ENCODE peak calls at places on chromosomes 3 and 15, in four cellular contexts. O, B, X and W are unnamed samples.
A peak's percentile ranks its signal among the peaks of the same experiment; 100 is the strongest.

GRCh38 chr3:185711255-185711870 is 113.5 kb downstream of the IGF2BP2 start:
- DNase-seq in O (no peak), B (no peak), X (no peak), W (no peak)

GRCh38 chr3:60277376-60277800 is 973.9 kb downstream of the FHIT start:
- DNase-seq in X (no peak), O (no peak), B (no peak), W (no peak)

GRCh38 chr15:28969511-28970085 is 83.8 kb downstream of the APBA2 start:
- DNase-seq in O (no peak), X (no peak), B (no peak), W (no peak)

GRCh38 chr3:9045399-9045798 is 82.1 kb upstream of the RAD18 start:
- DNase-seq in O (no peak), B (no peak), X (no peak), W (no peak)

GRCh38 chr3:104907507-104907906 is 459.2 kb upstream of the ALCAM start:
- DNase-seq in O (no peak), B (no peak), X (no peak), W (no peak)

GRCh38 chr3:69806735-69807438 is 67.6 kb downstream of the MITF start:
- DNase-seq in X (no peak), B (no peak), O (no peak), W (no peak)

GRCh38 chr3:33278106-33278672 is 947 bp downstream of the FBXL2 start:
- DNase-seq in B (no peak), O (no peak), X (no peak), W (no peak)

GRCh38 chr3:65342084-65342683 is 654.4 kb upstream of the ADAMTS9 start:
- DNase-seq in X (no peak), B (no peak), O (no peak), W (no peak)

GRCh38 chr3:49534581-49535495 is 19.4 kb upstream of the BSN start:
- DNase-seq in X (no peak), O (peak; percentile 32), B (no peak), W (no peak)

GRCh38 chr15:25056484-25057429 is 102.0 kb downstream of the SNRPN start:
- DNase-seq in X (no peak), B (peak; percentile 11), O (no peak), W (no peak)

GRCh38 chr15:26615188-26615926 is 157.5 kb downstream of the GABRB3 start:
- DNase-seq in X (no peak), O (no peak), B (no peak), W (no peak)

GRCh38 chr15:40415226-40415625 is 9.6 kb downstream of the IVD start:
- DNase-seq in B (no peak), O (no peak), X (no peak), W (no peak)

GRCh38 chr15:66880380-66881155 is 178.5 kb downstream of the SMAD6 start:
- DNase-seq in O (no peak), X (no peak), B (no peak), W (peak; percentile 30)

GRCh38 chr3:133832802-133833144 is 27.2 kb downstream of the SRPRB start:
- DNase-seq in X (no peak), B (no peak), O (no peak), W (no peak)

GRCh38 chr3:194984624-194985023 is 286.3 kb downstream of the XXYLT1 start:
- DNase-seq in X (no peak), B (no peak), O (no peak), W (no peak)

GRCh38 chr3:127799476-127800222 is 22.7 kb downstream of the MGLL start:
- DNase-seq in B (no peak), O (no peak), X (no peak), W (no peak)

GRCh38 chr3:62051506-62051905 is 321.8 kb downstream of the FEZF2 start:
- DNase-seq in X (no peak), O (no peak), B (no peak), W (no peak)

GRCh38 chr3:111315911-111316310 is 226.1 kb upstream of the CD96 start:
- DNase-seq in O (no peak), X (no peak), B (no peak), W (no peak)

DNA sequence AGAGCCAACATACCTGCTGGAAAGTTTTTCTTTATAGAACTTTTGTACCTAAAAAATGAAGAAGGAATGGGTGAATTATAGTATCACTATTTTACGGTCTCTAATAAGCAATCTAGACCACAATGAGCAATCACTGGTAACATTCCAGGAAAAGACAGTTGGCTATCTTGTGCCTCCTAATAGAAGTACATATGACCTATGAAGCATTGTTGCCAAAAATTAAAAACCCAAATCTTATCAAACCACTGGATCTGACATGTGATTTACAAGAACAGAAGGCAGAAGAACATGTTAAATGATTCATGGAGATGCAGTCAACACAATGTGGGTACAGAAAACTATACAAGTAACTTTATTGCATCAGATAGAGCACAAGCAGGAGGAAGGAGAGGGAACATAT is 14.5 kb upstream of the HYKK start:
- DNase-seq in B (no peak), X (no peak), O (no peak), W (no peak)
- H3K36me3 ChIP-seq in B (no peaks in the 10 kb centered on the region), X (peaks cover 84% of the 10 kb centered on the region), O (no peaks in the 10 kb centered on the region), W (peaks cover 100% of the 10 kb centered on the region)

GRCh38 chr3:45546636-45547201 is 47.8 kb upstream of the LIMD1 start:
- DNase-seq in O (no peak), X (no peak), B (no peak), W (no peak)

GRCh38 chr3:45546223-45546622 is 48.3 kb upstream of the LIMD1 start:
- DNase-seq in B (no peak), O (no peak), X (no peak), W (no peak)

GRCh38 chr3:45544024-45544718 is 50.4 kb upstream of the LIMD1 start:
- DNase-seq in X (no peak), B (no peak), O (no peak), W (no peak)

GRCh38 chr3:45545476-45545875 is 49.1 kb upstream of the LIMD1 start:
- DNase-seq in O (no peak), X (no peak), B (no peak), W (no peak)

DNA sequence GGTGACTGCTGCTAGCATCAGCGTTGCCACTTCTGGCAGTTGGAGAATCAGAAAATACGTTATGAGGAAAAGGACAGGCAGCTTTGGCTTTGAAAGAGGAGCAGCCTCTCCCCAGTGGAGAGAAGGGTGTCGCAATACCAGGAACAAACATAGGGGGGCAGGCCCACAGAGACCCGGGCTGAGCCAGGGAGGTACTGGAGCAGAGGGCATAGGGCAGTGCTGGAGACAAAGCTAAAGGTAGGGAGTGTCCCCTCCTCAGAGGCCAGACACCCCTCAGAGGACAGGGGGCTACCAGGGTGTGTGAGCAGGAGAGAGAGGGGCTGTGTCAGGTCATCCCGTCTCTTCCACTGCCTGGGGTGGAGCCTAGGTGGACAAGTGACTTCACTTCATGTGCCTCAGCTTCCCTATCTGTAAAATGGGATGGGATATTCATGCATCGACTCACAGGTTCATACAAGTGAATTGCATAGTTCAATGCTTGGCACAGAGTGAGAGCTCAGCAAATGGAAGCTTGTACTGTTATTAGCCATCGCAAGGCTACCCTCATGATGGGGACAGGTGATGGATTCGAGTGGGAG is 49.7 kb upstream of the LIMD1 start:
- DNase-seq in X (no peak), B (no peak), O (no peak), W (no peak)
- H3K27ac ChIP-seq in X (no peak overlapping the region), B (no peak overlapping the region), O (no peak overlapping the region), W (peak overlapping the region; percentile 33)

GRCh38 chr15:75397494-75397893 is 29.1 kb upstream of the MAN2C1 start:
- DNase-seq in O (no peak), X (no peak), B (no peak), W (no peak)
- H3K36me3 ChIP-seq in O (no peaks in the 10 kb centered on the region), X (peaks cover 92% of the 10 kb centered on the region), B (no peaks in the 10 kb centered on the region), W (peaks cover 88% of the 10 kb centered on the region)

GRCh38 chr15:74809242-74809641 is 3.4 kb upstream of the LMAN1L start:
- DNase-seq in B (no peak), O (no peak), X (no peak), W (no peak)
- H3K27ac ChIP-seq in B (no peak overlapping the region), O (no peak overlapping the region), X (no peak overlapping the region), W (no peak overlapping the region)

GRCh38 chr3:139364549-139364948 is 20.7 kb downstream of the MRPS22 start:
- DNase-seq in X (no peak), B (no peak), O (no peak), W (no peak)
- H3K36me3 ChIP-seq in X (peaks cover 94% of the 10 kb centered on the region), B (no peaks in the 10 kb centered on the region), O (no peaks in the 10 kb centered on the region), W (peaks cover 49% of the 10 kb centered on the region)

DNA sequence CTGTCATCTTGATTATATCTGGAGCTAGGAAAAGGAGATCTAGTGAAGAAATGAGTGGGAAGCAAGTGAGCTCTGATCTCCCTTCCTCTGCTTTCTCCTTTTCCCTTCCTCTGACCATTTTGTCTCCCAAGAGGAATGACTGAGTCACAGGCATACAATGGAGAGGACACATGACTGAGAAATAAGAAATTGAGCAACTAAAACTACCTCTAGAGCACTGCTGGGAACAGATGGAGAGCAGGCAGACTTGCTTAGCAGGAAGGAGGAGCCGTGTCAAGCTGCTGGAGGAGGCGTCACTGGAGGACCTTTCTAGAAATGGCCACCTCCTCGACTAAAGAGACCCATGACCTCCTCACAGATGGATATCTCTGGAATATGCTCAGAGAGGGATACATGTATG is 66.9 kb upstream of the MYO5C start:
- DNase-seq in O (no peak), B (no peak), X (no peak), W (no peak)
- H3K27ac ChIP-seq in O (no peak overlapping the region), B (no peak overlapping the region), X (no peak overlapping the region), W (no peak overlapping the region)

GRCh38 chr3:52480768-52481715 is 14.1 kb upstream of the STAB1 start:
- DNase-seq in O (no peak), X (no peak), B (no peak), W (peak; percentile 47)

GRCh38 chr3:52477076-52477895 is 17.9 kb upstream of the STAB1 start:
- DNase-seq in O (no peak), B (no peak), X (no peak), W (no peak)

GRCh38 chr3:52481819-52482521 is 13.2 kb upstream of the STAB1 start:
- DNase-seq in O (no peak), B (no peak), X (no peak), W (no peak)

GRCh38 chr3:52479876-52480575 is 15.1 kb upstream of the STAB1 start:
- DNase-seq in O (no peak), B (no peak), X (no peak), W (peak; percentile 61)

DNA sequence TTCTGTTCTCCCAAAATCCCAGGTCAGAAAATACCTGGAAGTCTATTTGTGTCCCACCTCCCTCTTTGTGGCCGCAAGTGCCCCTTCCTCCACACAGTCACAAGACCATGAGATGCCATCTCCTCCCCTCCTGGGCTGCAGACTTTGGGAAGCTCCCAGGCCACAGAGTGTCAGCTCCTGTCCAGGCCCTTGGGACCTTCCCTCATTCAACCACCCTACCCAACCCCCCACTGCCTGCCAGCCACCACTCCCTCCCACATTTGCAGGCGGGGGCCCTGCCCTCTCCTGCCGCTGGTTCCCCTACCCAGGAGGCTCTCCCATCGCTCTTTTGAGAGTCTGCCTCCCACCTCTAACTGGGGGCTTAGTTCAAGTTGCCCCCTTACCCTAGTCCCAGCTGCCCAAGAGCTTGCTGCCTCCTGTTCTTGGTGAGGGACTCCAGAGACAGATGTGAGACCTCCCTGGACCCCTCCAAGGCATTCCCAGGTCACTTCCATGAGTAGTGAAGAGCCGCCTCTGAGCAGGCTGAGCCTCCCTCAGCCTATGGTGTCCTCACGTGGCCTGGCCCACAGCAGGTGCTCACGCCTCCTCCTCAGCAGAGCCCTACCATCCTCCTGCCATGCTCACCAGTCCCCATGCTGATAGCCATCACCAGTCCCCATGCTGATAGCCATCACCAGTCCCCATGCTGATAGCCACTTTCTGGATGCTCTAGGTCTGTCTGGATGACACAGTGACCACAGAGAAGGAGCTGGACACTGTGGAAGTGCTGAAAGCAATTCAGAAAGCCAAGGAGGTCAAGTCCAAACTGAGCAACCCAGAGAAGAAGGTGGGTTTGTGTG is 15.9 kb upstream of the STAB1 start:
- DNase-seq in B (no peak), X (no peak), O (no peak), W (no peak)
- H3K36me3 ChIP-seq in B (no peaks in the 10 kb centered on the region), X (peaks cover 71% of the 10 kb centered on the region), O (no peaks in the 10 kb centered on the region), W (peaks cover 87% of the 10 kb centered on the region)